ENCODE peak calls at places on chromosomes 16 and 17, in four cellular contexts. One of them, this sample, is unnamed.

GRCh38 chr16:2282866-2283555 is 15.1 kb upstream of the RNPS1 start:
- DNase-seq in pancreas: no peak
- DNase-seq in thoracic aorta: no peak
- DNase-seq in natural killer cell: no peak
- DNase-seq in this sample: no peak

GRCh38 chr16:2286550-2286949 is 18.6 kb upstream of the RNPS1 start:
- DNase-seq in pancreas: no peak
- DNase-seq in thoracic aorta: no peak
- DNase-seq in natural killer cell: no peak
- DNase-seq in this sample: no peak

GRCh38 chr17:34658796-34659195 is 79.4 kb downstream of the TMEM132E start:
- DNase-seq in pancreas: no peak
- DNase-seq in thoracic aorta: no peak
- DNase-seq in natural killer cell: no peak
- DNase-seq in this sample: no peak

GRCh38 chr17:9529033-9529748 is 46.4 kb downstream of the STX8 start:
- DNase-seq in pancreas: no peak
- DNase-seq in thoracic aorta: no peak
- DNase-seq in natural killer cell: no peak
- DNase-seq in this sample: no peak

GRCh38 chr17:63039899-63040602 is 74.0 kb downstream of the TANC2 start:
- DNase-seq in pancreas: no peak
- DNase-seq in thoracic aorta: no peak
- DNase-seq in natural killer cell: no peak
- DNase-seq in this sample: no peak

GRCh38 chr17:41967141-41967920 is 736 bp downstream of the CNP start:
- DNase-seq in pancreas: peak; percentile 49
- DNase-seq in thoracic aorta: no peak
- DNase-seq in natural killer cell: no peak
- DNase-seq in this sample: no peak

GRCh38 chr16:61862221-61862620 is 174.0 kb downstream of the CDH8 start:
- DNase-seq in pancreas: no peak
- DNase-seq in thoracic aorta: no peak
- DNase-seq in natural killer cell: no peak
- DNase-seq in this sample: no peak

GRCh38 chr17:70642059-70642458 is 472.7 kb downstream of the KCNJ2 start:
- DNase-seq in pancreas: no peak
- DNase-seq in thoracic aorta: no peak
- DNase-seq in natural killer cell: no peak
- DNase-seq in this sample: no peak

GRCh38 chr17:12178644-12179330 is 158.1 kb downstream of the MAP2K4 start:
- DNase-seq in pancreas: no peak
- DNase-seq in thoracic aorta: no peak
- DNase-seq in natural killer cell: no peak
- DNase-seq in this sample: no peak

GRCh38 chr16:324201-324450 is 28.4 kb downstream of the AXIN1 start:
- DNase-seq in pancreas: no peak
- DNase-seq in thoracic aorta: no peak
- DNase-seq in natural killer cell: peak; percentile 30
- DNase-seq in this sample: no peak

DNA sequence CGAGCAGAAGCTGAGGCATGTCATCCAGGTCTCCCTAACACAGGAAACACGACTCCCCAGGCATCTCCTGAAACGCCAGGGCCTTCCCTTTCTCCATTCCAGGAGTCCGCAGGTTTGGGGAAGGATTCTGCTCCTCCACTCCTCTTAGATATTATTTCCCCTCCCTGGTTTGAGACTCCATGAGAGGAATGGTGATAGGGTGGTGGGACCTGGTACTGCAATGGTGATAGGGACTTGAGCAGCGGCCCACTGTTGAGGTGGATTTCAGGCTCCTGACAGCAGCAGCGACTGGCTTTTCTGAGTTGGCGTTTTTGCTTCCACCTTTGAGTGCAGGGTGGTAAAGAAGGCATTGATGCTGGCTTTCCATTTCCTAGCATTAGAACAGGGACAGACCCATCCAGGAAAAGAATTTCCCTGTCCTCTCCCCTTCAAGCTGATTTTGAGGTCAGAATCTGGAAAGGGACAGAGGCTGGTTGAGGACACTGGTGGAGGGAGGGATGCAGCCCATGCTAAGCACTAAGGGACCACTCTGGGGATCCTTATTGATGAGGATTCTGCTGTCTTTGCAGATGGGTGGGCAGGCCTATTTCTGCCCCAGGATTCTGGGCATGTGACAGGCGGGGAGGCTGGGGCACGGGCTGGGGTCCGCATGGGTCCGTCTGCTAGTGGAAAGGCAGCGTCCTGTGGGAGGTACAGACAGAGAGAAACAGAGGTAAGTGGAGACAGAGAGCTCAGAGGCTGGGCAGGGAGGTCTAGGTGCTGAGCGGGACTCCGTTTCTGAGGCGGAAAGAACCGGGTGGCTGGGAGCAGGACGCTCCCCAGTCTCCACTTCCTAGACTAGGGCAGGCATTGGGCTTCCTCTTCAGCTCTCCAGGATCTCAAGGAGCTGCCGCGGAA is 1.3 kb upstream of the TBX4 start:
- DNase-seq in pancreas: no peak
- DNase-seq in thoracic aorta: no peak
- DNase-seq in natural killer cell: no peak
- DNase-seq in this sample: no peak
- TF ChIP-seq CTCF in pancreas: no peak
- TF ChIP-seq CTCF in thoracic aorta: no peak
- TF ChIP-seq CTCF in natural killer cell: no peak
- TF ChIP-seq CTCF in this sample: no peak

GRCh38 chr17:80660527-80661198 is 116.0 kb downstream of the RPTOR start:
- DNase-seq in pancreas: no peak
- DNase-seq in thoracic aorta: no peak
- DNase-seq in natural killer cell: no peak
- DNase-seq in this sample: no peak
- TF ChIP-seq CTCF in pancreas: no peak
- TF ChIP-seq CTCF in thoracic aorta: no peak
- TF ChIP-seq CTCF in natural killer cell: no peak
- TF ChIP-seq CTCF in this sample: no peak

GRCh38 chr16:6600167-6600566 is 732.5 kb upstream of the RBFOX1 start:
- DNase-seq in pancreas: no peak
- DNase-seq in thoracic aorta: no peak
- DNase-seq in natural killer cell: no peak
- DNase-seq in this sample: no peak

GRCh38 chr16:6605490-6605889 is 727.2 kb upstream of the RBFOX1 start:
- DNase-seq in pancreas: no peak
- DNase-seq in thoracic aorta: no peak
- DNase-seq in natural killer cell: no peak
- DNase-seq in this sample: no peak

DNA sequence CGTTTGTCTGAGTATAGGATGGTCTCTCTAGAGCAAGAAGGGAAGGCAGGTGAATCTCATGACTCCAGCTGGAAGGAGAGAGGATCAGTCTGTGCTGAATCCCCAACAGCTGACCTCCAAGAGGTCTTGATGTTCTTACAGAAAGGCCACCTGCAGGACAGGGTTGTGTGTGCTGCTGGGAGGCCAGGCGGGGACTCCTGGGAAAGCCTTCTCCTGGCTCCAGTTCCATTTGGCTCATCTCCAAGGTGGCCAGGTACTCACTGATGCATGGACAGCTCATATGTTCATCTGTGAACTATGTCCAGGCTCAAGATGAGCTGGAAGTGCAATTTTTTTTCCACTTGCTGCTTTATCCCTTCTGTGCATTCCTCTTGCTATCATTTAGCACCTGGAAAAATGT is 730.2 kb upstream of the RBFOX1 start:
- DNase-seq in pancreas: no peak
- DNase-seq in thoracic aorta: no peak
- DNase-seq in natural killer cell: no peak
- DNase-seq in this sample: no peak
- TF ChIP-seq CTCF in pancreas: no peak
- TF ChIP-seq CTCF in thoracic aorta: no peak
- TF ChIP-seq CTCF in natural killer cell: no peak
- TF ChIP-seq CTCF in this sample: no peak

GRCh38 chr16:77877712-77878111 is 89.3 kb downstream of the VAT1L start:
- DNase-seq in pancreas: no peak
- DNase-seq in thoracic aorta: no peak
- DNase-seq in natural killer cell: no peak
- DNase-seq in this sample: no peak

GRCh38 chr16:77881355-77882003 is 93.1 kb downstream of the VAT1L start:
- DNase-seq in pancreas: no peak
- DNase-seq in thoracic aorta: no peak
- DNase-seq in natural killer cell: no peak
- DNase-seq in this sample: no peak

GRCh38 chr16:77885596-77886295 is 97.4 kb downstream of the VAT1L start:
- DNase-seq in pancreas: no peak
- DNase-seq in thoracic aorta: no peak
- DNase-seq in natural killer cell: no peak
- DNase-seq in this sample: no peak

GRCh38 chr16:77876776-77877175 is 88.4 kb downstream of the VAT1L start:
- DNase-seq in pancreas: no peak
- DNase-seq in thoracic aorta: no peak
- DNase-seq in natural killer cell: no peak
- DNase-seq in this sample: no peak

GRCh38 chr16:77882359-77882758 is 94.0 kb downstream of the VAT1L start:
- DNase-seq in pancreas: no peak
- DNase-seq in thoracic aorta: no peak
- DNase-seq in natural killer cell: no peak
- DNase-seq in this sample: no peak
- TF ChIP-seq CTCF in pancreas: no peak
- TF ChIP-seq CTCF in thoracic aorta: no peak
- TF ChIP-seq CTCF in natural killer cell: no peak
- TF ChIP-seq CTCF in this sample: no peak

DNA sequence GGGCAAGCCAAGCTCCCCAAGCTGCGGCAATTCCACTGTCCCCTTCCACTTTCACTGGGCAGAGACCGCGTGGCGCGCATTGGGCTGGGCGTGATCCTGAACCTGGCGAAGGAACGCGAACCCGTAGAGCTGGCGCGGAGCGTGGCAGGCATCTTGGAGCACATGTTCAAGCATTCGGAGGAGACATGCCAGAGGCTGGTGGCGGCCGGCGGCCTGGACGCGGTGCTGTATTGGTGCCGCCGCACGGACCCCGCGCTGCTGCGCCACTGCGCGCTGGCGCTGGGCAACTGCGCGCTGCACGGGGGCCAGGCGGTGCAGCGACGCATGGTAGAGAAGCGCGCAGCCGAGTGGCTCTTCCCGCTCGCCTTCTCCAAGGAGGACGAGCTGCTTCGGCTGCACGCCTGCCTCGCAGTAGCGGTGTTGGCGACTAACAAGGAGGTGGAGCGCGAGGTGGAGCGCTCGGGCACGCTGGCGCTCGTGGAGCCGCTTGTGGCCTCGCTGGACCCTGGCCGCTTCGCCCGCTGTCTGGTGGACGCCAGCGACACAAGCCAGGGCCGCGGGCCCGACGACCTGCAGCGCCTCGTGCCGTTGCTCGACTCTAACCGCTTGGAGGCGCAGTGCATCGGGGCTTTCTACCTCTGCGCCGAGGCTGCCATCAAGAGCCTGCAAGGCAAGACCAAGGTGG is 9.8 kb downstream of the SARM1 start:
- DNase-seq in pancreas: no peak
- DNase-seq in thoracic aorta: no peak
- DNase-seq in natural killer cell: no peak
- DNase-seq in this sample: no peak
- TF ChIP-seq CTCF in pancreas: no peak
- TF ChIP-seq CTCF in thoracic aorta: no peak
- TF ChIP-seq CTCF in natural killer cell: no peak
- TF ChIP-seq CTCF in this sample: no peak

GRCh38 chr16:27639588-27640276 is 89.8 kb downstream of the KATNIP start:
- DNase-seq in pancreas: no peak
- DNase-seq in thoracic aorta: no peak
- DNase-seq in natural killer cell: no peak
- DNase-seq in this sample: no peak
- TF ChIP-seq CTCF in pancreas: peak; percentile 12
- TF ChIP-seq CTCF in thoracic aorta: peak; percentile 40
- TF ChIP-seq CTCF in natural killer cell: no peak
- TF ChIP-seq CTCF in this sample: no peak

GRCh38 chr16:87305505-87306391 is 11.4 kb downstream of the C16orf95 start:
- DNase-seq in pancreas: no peak
- DNase-seq in thoracic aorta: no peak
- DNase-seq in natural killer cell: no peak
- DNase-seq in this sample: no peak
- TF ChIP-seq CTCF in pancreas: no peak
- TF ChIP-seq CTCF in thoracic aorta: no peak
- TF ChIP-seq CTCF in natural killer cell: no peak
- TF ChIP-seq CTCF in this sample: no peak

GRCh38 chr16:88540346-88540977 is 29.7 kb upstream of the ZC3H18 start:
- DNase-seq in pancreas: no peak
- DNase-seq in thoracic aorta: no peak
- DNase-seq in natural killer cell: no peak
- DNase-seq in this sample: no peak

GRCh38 chr16:88538366-88539060 is 31.7 kb upstream of the ZC3H18 start:
- DNase-seq in pancreas: no peak
- DNase-seq in thoracic aorta: no peak
- DNase-seq in natural killer cell: no peak
- DNase-seq in this sample: no peak

GRCh38 chr16:88539261-88539651 is 30.9 kb upstream of the ZC3H18 start:
- DNase-seq in pancreas: no peak
- DNase-seq in thoracic aorta: no peak
- DNase-seq in natural killer cell: no peak
- DNase-seq in this sample: no peak

GRCh38 chr16:88541109-88541508 is 29.1 kb upstream of the ZC3H18 start:
- DNase-seq in pancreas: no peak
- DNase-seq in thoracic aorta: no peak
- DNase-seq in natural killer cell: no peak
- DNase-seq in this sample: no peak

GRCh38 chr16:88539652-88540345 is 30.4 kb upstream of the ZC3H18 start:
- DNase-seq in pancreas: no peak
- DNase-seq in thoracic aorta: no peak
- DNase-seq in natural killer cell: no peak
- DNase-seq in this sample: no peak
- TF ChIP-seq CTCF in pancreas: no peak
- TF ChIP-seq CTCF in thoracic aorta: no peak
- TF ChIP-seq CTCF in natural killer cell: no peak
- TF ChIP-seq CTCF in this sample: no peak